ENCODE peak calls at places on chromosomes 13 and 19, in four cellular contexts. X, N, Q and E are unnamed samples. For H3K36me3, the result is how much of the 10 kb centered on the place peaks cover.

GRCh38 chr19:5292453-5292842 is 48.2 kb downstream of the PTPRS start:
- DNase-seq in X (no peak), N (no peak), Q (no peak), E (peak)

GRCh38 chr19:29193116-29193515 is 19.8 kb downstream of the UQCRFS1 start:
- DNase-seq in X (no peak), N (no peak), Q (no peak), E (no peak)

GRCh38 chr13:95494082-95494681 is 58.3 kb upstream of the CLDN10 start:
- DNase-seq in X (peak), N (no peak), Q (no peak), E (peak)

GRCh38 chr13:48853381-48854102 is 122.2 kb upstream of the FNDC3A start:
- DNase-seq in X (peak), N (no peak), Q (no peak), E (peak)

GRCh38 chr19:51637362-51637978 is 7.3 kb upstream of the SIGLEC5 start:
- DNase-seq in X (peak), N (no peak), Q (no peak), E (peak)

GRCh38 chr13:26998265-26998664 is 173.3 kb downstream of the USP12 start:
- DNase-seq in X (no peak), N (no peak), Q (no peak), E (no peak)

GRCh38 chr13:27296496-27296895 is 25.9 kb downstream of the RASL11A start:
- DNase-seq in X (no peak), N (no peak), Q (no peak), E (no peak)

GRCh38 chr19:860481-861098 is 1.1 kb downstream of the CFD start:
- DNase-seq in X (peak), N (no peak), Q (peak), E (peak)

GRCh38 chr19:1654178-1654792 is 1.9 kb upstream of the TCF3 start:
- DNase-seq in X (no peak), N (no peak), Q (no peak), E (no peak)

GRCh38 chr13:81487151-81487550 is 1146.2 kb upstream of the SPRY2 start:
- DNase-seq in X (no peak), N (no peak), Q (no peak), E (no peak)

GRCh38 chr19:55259540-55260210 is 858 bp upstream of the PPP6R1 start:
- DNase-seq in X (no peak), N (no peak), Q (no peak), E (peak)

GRCh38 chr19:31749231-31749630 is 400.0 kb upstream of the TSHZ3 start:
- DNase-seq in X (no peak), N (no peak), Q (no peak), E (no peak)

GRCh38 chr13:73703606-73704005 is 430.6 kb downstream of the KLF12 start:
- DNase-seq in X (no peak), N (no peak), Q (peak), E (no peak)

GRCh38 chr19:17779281-17779930 is 15.5 kb upstream of the B3GNT3 start:
- DNase-seq in X (peak), N (no peak), Q (peak), E (no peak)

GRCh38 chr13:94617389-94618000 is 15.8 kb downstream of the GPR180 start:
- DNase-seq in X (peak), N (no peak), Q (no peak), E (peak)

GRCh38 chr13:30861163-30861562 is 44.9 kb upstream of the MEDAG start:
- DNase-seq in X (no peak), N (no peak), Q (no peak), E (no peak)

GRCh38 chr19:10419646-10420443 is 493 bp upstream of the PDE4A start:
- DNase-seq in X (peak), N (no peak), Q (no peak), E (peak)

GRCh38 chr19:13051581-13052165 is 51.0 kb downstream of the LYL1 start:
- DNase-seq in X (peak), N (no peak), Q (peak), E (no peak)

GRCh38 chr19:23395041-23395721 is at the start of gene ZNF91:
- DNase-seq in X (peak), N (peak), Q (peak), E (peak)

GRCh38 chr19:23385404-23385803 is 9.9 kb downstream of the ZNF91 start:
- DNase-seq in X (no peak), N (no peak), Q (no peak), E (no peak)

GRCh38 chr19:23393121-23393520 is 2.1 kb downstream of the ZNF91 start:
- DNase-seq in X (no peak), N (no peak), Q (no peak), E (no peak)

GRCh38 chr19:23392706-23393105 is 2.6 kb downstream of the ZNF91 start:
- DNase-seq in X (no peak), N (no peak), Q (no peak), E (no peak)

DNA sequence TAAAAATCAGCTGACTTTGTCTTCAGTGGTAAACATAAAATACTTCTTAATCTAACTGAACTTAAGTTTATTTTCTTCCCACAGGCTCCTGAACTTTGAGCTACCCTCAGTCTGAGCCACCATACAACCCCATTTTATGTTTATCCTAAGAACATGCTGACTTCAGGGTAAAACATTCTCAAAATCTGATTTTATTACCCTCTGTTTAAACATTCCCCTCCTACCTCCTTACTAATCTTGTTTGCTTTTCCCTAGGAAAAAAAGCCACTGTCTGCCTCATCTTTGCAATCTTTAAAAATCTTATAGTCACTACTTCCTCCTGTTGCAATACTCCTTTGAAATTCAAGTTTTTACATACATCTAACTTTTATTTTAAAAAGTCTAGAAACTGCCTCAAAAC is 4.0 kb downstream of the ZNF91 start:
- DNase-seq in X (no peak), N (no peak), Q (no peak), E (no peak)
- H3K36me3 ChIP-seq in X (under half), N (under half), Q (under half), E (half or more)

GRCh38 chr19:46726551-46726950 is 9.6 kb upstream of the PRKD2 start:
- DNase-seq in X (no peak), N (no peak), Q (no peak), E (no peak)

GRCh38 chr19:46728693-46729339 is 11.9 kb upstream of the PRKD2 start:
- DNase-seq in X (peak), N (no peak), Q (peak), E (peak)

GRCh38 chr19:46727036-46727501 is 10.2 kb upstream of the PRKD2 start:
- DNase-seq in X (no peak), N (no peak), Q (no peak), E (no peak)

GRCh38 chr19:46728208-46728607 is 11.3 kb upstream of the PRKD2 start:
- DNase-seq in X (no peak), N (no peak), Q (no peak), E (no peak)

DNA sequence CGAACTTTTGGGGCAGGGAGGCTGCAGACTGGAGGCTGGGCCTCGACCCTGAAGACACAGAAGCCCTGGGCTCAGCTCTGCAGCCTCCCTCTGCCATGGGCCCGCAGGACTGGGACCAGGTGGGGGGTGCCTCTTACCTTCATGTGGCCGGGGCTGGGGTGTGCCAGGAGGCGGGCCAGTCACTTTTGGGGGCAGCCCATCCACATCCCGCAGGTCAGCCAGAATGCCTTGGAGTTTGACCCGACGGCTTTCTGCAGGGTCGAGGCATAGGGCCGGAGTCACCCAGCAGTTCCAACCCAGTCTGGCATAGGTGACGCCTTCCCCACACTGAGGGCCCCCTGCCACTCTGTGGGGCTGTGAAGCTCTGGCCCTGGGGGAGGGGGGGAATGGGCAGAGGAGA is 10.8 kb upstream of the PRKD2 start:
- DNase-seq in X (no peak), N (no peak), Q (no peak), E (no peak)
- H3K36me3 ChIP-seq in X (half or more), N (half or more), Q (under half), E (under half)

GRCh38 chr13:52016296-52016695 is 4.1 kb downstream of the ALG11 start:
- DNase-seq in X (no peak), N (no peak), Q (no peak), E (no peak)

GRCh38 chr13:52025475-52026245 is 1.2 kb downstream of the UTP14C start:
- DNase-seq in X (no peak), N (no peak), Q (no peak), E (no peak)

GRCh38 chr13:52024481-52024880 is at the start of gene UTP14C:
- DNase-seq in X (no peak), N (no peak), Q (no peak), E (no peak)

GRCh38 chr13:52022355-52022754 is 2.1 kb upstream of the UTP14C start:
- DNase-seq in X (no peak), N (no peak), Q (no peak), E (no peak)

DNA sequence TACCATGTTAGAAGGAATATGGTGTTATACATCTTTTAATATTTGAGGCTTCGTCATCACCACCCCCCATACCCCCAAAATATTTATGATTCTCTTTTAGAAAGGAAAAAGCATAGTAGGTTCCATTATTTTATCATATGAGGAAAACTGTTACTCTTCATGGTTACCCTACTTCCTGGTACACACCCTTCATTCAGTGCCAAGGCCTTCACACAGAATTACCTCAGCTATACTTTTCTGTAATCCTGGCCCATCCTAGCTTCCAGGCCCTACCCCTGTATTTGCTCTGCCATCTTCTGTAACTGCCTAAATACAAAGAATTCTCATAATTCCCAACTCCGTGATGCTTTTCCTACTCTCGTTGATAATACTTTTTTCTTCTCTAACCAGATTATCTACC is 4.3 kb upstream of the UTP14C start:
- DNase-seq in X (no peak), N (no peak), Q (no peak), E (no peak)
- H3K36me3 ChIP-seq in X (under half), N (under half), Q (under half), E (under half)

GRCh38 chr19:38710928-38711725 is 33.1 kb downstream of the CAPN12 start:
- DNase-seq in X (no peak), N (no peak), Q (no peak), E (no peak)

GRCh38 chr19:38709671-38710415 is 34.4 kb downstream of the CAPN12 start:
- DNase-seq in X (no peak), N (no peak), Q (no peak), E (no peak)

GRCh38 chr19:38709119-38709518 is 35.2 kb downstream of the CAPN12 start:
- DNase-seq in X (no peak), N (no peak), Q (no peak), E (no peak)

GRCh38 chr19:38711726-38712153 is 32.5 kb downstream of the CAPN12 start:
- DNase-seq in X (peak), N (no peak), Q (peak), E (no peak)

DNA sequence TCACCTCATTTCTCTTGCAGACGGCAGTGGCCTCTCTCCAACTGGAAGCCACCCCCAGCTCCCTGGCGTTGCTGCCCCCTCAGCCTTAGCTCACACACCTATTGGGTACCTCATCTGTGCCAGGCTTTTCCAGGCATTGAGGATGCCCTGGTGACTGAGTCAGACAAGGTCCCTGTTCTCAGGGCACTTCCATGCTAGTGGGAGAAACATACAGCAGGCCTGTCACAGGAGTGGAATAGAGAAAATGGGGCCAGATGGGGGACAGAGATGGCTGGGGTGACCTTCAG is 33.9 kb downstream of the CAPN12 start:
- DNase-seq in X (no peak), N (no peak), Q (no peak), E (no peak)
- H3K36me3 ChIP-seq in X (half or more), N (half or more), Q (under half), E (under half)

DNA sequence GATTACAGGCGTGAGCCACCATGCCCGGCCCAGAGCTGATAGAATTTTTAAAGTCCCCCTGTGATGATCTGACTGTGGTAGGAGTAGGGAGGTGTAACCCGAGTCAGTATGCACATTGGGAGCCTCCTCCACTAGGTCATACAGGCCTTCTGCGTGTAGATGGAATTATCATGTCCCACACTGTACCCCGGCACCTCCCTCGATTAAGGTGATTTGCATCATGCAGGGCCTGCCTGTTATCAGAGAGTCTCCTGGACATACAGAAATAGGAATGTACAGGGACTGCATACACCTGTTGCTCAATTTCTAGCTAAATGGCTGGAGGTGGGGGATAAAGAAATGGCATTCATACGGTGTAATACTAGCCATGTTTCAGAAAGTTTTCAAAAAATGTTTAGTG is 922 bp upstream of the ERVK3-1 start:
- DNase-seq in X (no peak), N (no peak), Q (no peak), E (no peak)
- H3K36me3 ChIP-seq in X (under half), N (under half), Q (under half), E (half or more)